ENCODE peak calls at places on chromosome 6, in seven cellular contexts. S is T-helper 2 cell; X is neural crest cell; P is effector CD4-positive, alpha-beta T cell; O is B cell; F is D341Med; W is upper lobe of right lung. G is an unnamed sample.

GRCh38 chr6:119566546-119567263 is 217.1 kb upstream of the MAN1A1 start:
- DNase-seq in S (no peak), X (no peak), P (no peak), O (no peak), F (no peak), W (no peak), G (no peak)

GRCh38 chr6:170178561-170179477 is 112.1 kb downstream of the DLL1 start:
- DNase-seq in S (no peak), X (no peak), P (no peak), O (no peak), F (peak), W (no peak), G (no peak)

GRCh38 chr6:35392773-35393672 is 50.7 kb downstream of the PPARD start:
- DNase-seq in S (no peak), X (no peak), P (no peak), O (no peak), F (no peak), W (no peak), G (no peak)

GRCh38 chr6:11120273-11121005 is 8.9 kb upstream of the ERVFRD-1 start:
- DNase-seq in S (no peak), X (no peak), P (no peak), O (no peak), F (no peak), W (no peak), G (no peak)

GRCh38 chr6:7866531-7866930 is 44.1 kb downstream of the TXNDC5 start:
- DNase-seq in S (no peak), X (no peak), P (no peak), O (no peak), F (no peak), W (no peak), G (no peak)

GRCh38 chr6:11067348-11067747 is 23.2 kb upstream of the ELOVL2 start:
- DNase-seq in S (no peak), X (no peak), P (no peak), O (no peak), F (no peak), W (no peak), G (no peak)

GRCh38 chr6:160088069-160088773 is 33.4 kb upstream of the SLC22A1 start:
- DNase-seq in S (no peak), X (peak), P (no peak), O (no peak), F (peak), W (no peak), G (no peak)

GRCh38 chr6:2791124-2792050 is 26.2 kb downstream of the WRNIP1 start:
- DNase-seq in S (no peak), X (peak), P (peak), O (peak), F (peak), W (no peak), G (peak)

GRCh38 chr6:86969573-86969972 is 32.2 kb downstream of the HTR1E start:
- DNase-seq in S (no peak), X (no peak), P (no peak), O (no peak), F (no peak), W (no peak), G (no peak)

GRCh38 chr6:7671076-7671475 is 54.8 kb upstream of the BMP6 start:
- DNase-seq in S (no peak), X (no peak), P (no peak), O (no peak), F (no peak), W (no peak), G (no peak)

GRCh38 chr6:6631053-6631452 is 42.5 kb downstream of the LY86 start:
- DNase-seq in S (no peak), X (no peak), P (no peak), O (no peak), F (no peak), W (no peak), G (no peak)

GRCh38 chr6:68333444-68333843 is 301.6 kb upstream of the ADGRB3 start:
- DNase-seq in S (no peak), X (no peak), P (no peak), O (no peak), F (peak), W (no peak), G (no peak)

GRCh38 chr6:142942805-142943227 is 2.2 kb downstream of the HIVEP2 start:
- DNase-seq in S (peak), X (no peak), P (no peak), O (peak), F (no peak), W (no peak), G (no peak)

GRCh38 chr6:117267766-117268534 is 2.6 kb downstream of the VGLL2 start:
- DNase-seq in S (no peak), X (no peak), P (no peak), O (no peak), F (peak), W (no peak), G (no peak)

GRCh38 chr6:121811106-121811505 is 375.7 kb downstream of the GJA1 start:
- DNase-seq in S (no peak), X (no peak), P (no peak), O (no peak), F (no peak), W (no peak), G (no peak)

GRCh38 chr6:122845464-122845863 is 56.4 kb downstream of the SMPDL3A start:
- DNase-seq in S (no peak), X (no peak), P (no peak), O (no peak), F (no peak), W (no peak), G (no peak)

GRCh38 chr6:158892266-158892665 is 73.1 kb upstream of the EZR start:
- DNase-seq in S (no peak), X (no peak), P (no peak), O (no peak), F (no peak), W (no peak), G (no peak)

GRCh38 chr6:72784581-72784980 is 162.7 kb downstream of the KCNQ5 start:
- DNase-seq in S (no peak), X (no peak), P (no peak), O (no peak), F (no peak), W (no peak), G (no peak)

GRCh38 chr6:2542858-2543218 is 207.9 kb downstream of the MYLK4 start:
- DNase-seq in S (peak), X (no peak), P (no peak), O (no peak), F (no peak), W (no peak), G (peak)

GRCh38 chr6:41071923-41072835 is at the start of gene OARD1:
- DNase-seq in S (peak), X (peak), P (peak), O (peak), F (peak), W (peak), G (peak)

GRCh38 chr6:73516712-73517489 is 3.9 kb downstream of the EEF1A1 start:
- DNase-seq in S (no peak), X (no peak), P (no peak), O (no peak), F (no peak), W (no peak), G (no peak)

GRCh38 chr6:165274611-165275010 is 34.8 kb downstream of the C6orf118 start:
- DNase-seq in S (no peak), X (no peak), P (no peak), O (no peak), F (no peak), W (no peak), G (no peak)

GRCh38 chr6:37565267-37566208 is 65.8 kb upstream of the CCDC167 start:
- DNase-seq in S (no peak), X (peak), P (no peak), O (no peak), F (peak), W (no peak), G (no peak)

G was measured in naive thymus-derived CD8-positive, alpha-beta T cell.